ENCODE peak calls at places on chromosomes 7 and 10, in seven cellular contexts. M, P, T, S, O, R and A are unnamed samples.

GRCh38 chr7:43784030-43785001 is 25.8 kb downstream of the BLVRA start:
- DNase-seq in M (no peak), P (peak), T (peak), S (peak), O (no peak), R (peak), A (peak)

GRCh38 chr10:104043185-104043830 is 42.4 kb downstream of the COL17A1 start:
- DNase-seq in M (no peak), P (no peak), T (no peak), S (no peak), O (no peak), R (no peak), A (no peak)

GRCh38 chr7:108284349-108285017 is 154.3 kb upstream of the LAMB4 start:
- DNase-seq in M (no peak), P (no peak), T (no peak), S (no peak), O (no peak), R (peak), A (no peak)

GRCh38 chr10:49116509-49117365 is 1.4 kb upstream of the VSTM4 start:
- DNase-seq in M (no peak), P (no peak), T (no peak), S (no peak), O (no peak), R (no peak), A (no peak)

GRCh38 chr10:121598261-121599249 is at the start of gene FGFR2:
- DNase-seq in M (peak), P (peak), T (peak), S (peak), O (peak), R (peak), A (no peak)

GRCh38 chr7:123024989-123025758 is 29.7 kb upstream of the TAS2R16 start:
- DNase-seq in M (no peak), P (no peak), T (no peak), S (no peak), O (no peak), R (no peak), A (no peak)

GRCh38 chr7:28990200-28990960 is 32.2 kb upstream of the TRIL start:
- DNase-seq in M (no peak), P (no peak), T (no peak), S (peak), O (no peak), R (no peak), A (no peak)

GRCh38 chr10:125158528-125159485 is 1.6 kb downstream of the CTBP2 start:
- DNase-seq in M (peak), P (peak), T (no peak), S (peak), O (no peak), R (no peak), A (peak)

GRCh38 chr10:48551796-48552591 is 52.9 kb downstream of the ARHGAP22 start:
- DNase-seq in M (peak), P (no peak), T (peak), S (no peak), O (no peak), R (peak), A (peak)

GRCh38 chr7:6558837-6559236 is 7.6 kb upstream of the GRID2IP start:
- DNase-seq in M (peak), P (no peak), T (peak), S (no peak), O (no peak), R (no peak), A (peak)

GRCh38 chr7:140723002-140723401 is 26.5 kb downstream of the NDUFB2 start:
- DNase-seq in M (no peak), P (no peak), T (peak), S (no peak), O (peak), R (peak), A (peak)

GRCh38 chr10:126458453-126458852 is 70.2 kb upstream of the ADAM12 start:
- DNase-seq in M (no peak), P (no peak), T (no peak), S (no peak), O (no peak), R (no peak), A (no peak)